ENCODE peak calls at places on chromosomes 3 and 15, in nine cellular contexts. C, T, Q, J, W, B, F, H and P are unnamed samples.

GRCh38 chr3:26590919-26591318 is 31.7 kb upstream of the LRRC3B start:
- DNase-seq in C (no peak), T (no peak), Q (no peak), J (no peak), W (no peak), B (no peak), F (no peak), H (no peak), P (no peak)

GRCh38 chr3:170357920-170358854 is 672 bp downstream of the SKIL start:
- DNase-seq in C (peak; percentile 20), T (peak; percentile 26), Q (peak; percentile 44), J (no peak), W (peak; percentile 81), B (peak; percentile 64), F (peak; percentile 19), H (peak; percentile 94), P (peak; percentile 50)

GRCh38 chr3:184970186-184970585 is 158.2 kb downstream of the VPS8 start:
- DNase-seq in C (no peak), T (no peak), Q (no peak), J (no peak), W (no peak), B (no peak), F (no peak), H (no peak), P (no peak)

GRCh38 chr3:195762611-195763247 is 42.0 kb downstream of the MUC20 start:
- DNase-seq in C (no peak), T (no peak), Q (no peak), J (no peak), W (no peak), B (no peak), F (no peak), H (peak; percentile 46), P (peak; percentile 16)

GRCh38 chr3:8204846-8205624 is 296.6 kb upstream of the LMCD1 start:
- DNase-seq in C (no peak), T (no peak), Q (no peak), J (peak; percentile 11), W (no peak), B (peak; percentile 3), F (no peak), H (no peak), P (no peak)

GRCh38 chr3:196287066-196287404 is 491 bp downstream of the PCYT1A start:
- DNase-seq in C (no peak), T (no peak), Q (no peak), J (no peak), W (peak; percentile 40), B (peak; percentile 30), F (no peak), H (peak; percentile 69), P (peak; percentile 20)

GRCh38 chr3:72035606-72036005 is 250.7 kb upstream of the PROK2 start:
- DNase-seq in C (no peak), T (no peak), Q (no peak), J (no peak), W (no peak), B (no peak), F (no peak), H (no peak), P (no peak)

GRCh38 chr3:110362756-110363155 is 708.9 kb upstream of the NECTIN3 start:
- DNase-seq in C (no peak), T (no peak), Q (no peak), J (peak; percentile 18), W (no peak), B (no peak), F (no peak), H (no peak), P (no peak)

GRCh38 chr3:44076221-44076829 is 165.4 kb upstream of the TOPAZ1 start:
- DNase-seq in C (no peak), T (no peak), Q (no peak), J (no peak), W (peak; percentile 12), B (no peak), F (no peak), H (no peak), P (no peak)

GRCh38 chr3:114554716-114555115 is 260.9 kb downstream of the TIGIT start:
- DNase-seq in C (no peak), T (no peak), Q (no peak), J (no peak), W (no peak), B (no peak), F (no peak), H (no peak), P (no peak)

GRCh38 chr3:15207836-15208504 is 1.9 kb downstream of the CAPN7 start:
- DNase-seq in C (no peak), T (no peak), Q (no peak), J (no peak), W (peak; percentile 7), B (no peak), F (no peak), H (no peak), P (no peak)

GRCh38 chr15:41512512-41513281 is 930 bp downstream of the LTK start:
- DNase-seq in C (no peak), T (no peak), Q (no peak), J (no peak), W (peak; percentile 11), B (no peak), F (no peak), H (no peak), P (no peak)

GRCh38 chr3:33746412-33747116 is 28.5 kb upstream of the CLASP2 start:
- DNase-seq in C (no peak), T (no peak), Q (no peak), J (no peak), W (no peak), B (no peak), F (no peak), H (no peak), P (no peak)

GRCh38 chr15:34582461-34583357 is 742 bp downstream of the GOLGA8B start:
- DNase-seq in C (peak; percentile 18), T (no peak), Q (no peak), J (no peak), W (peak; percentile 45), B (peak; percentile 46), F (no peak), H (peak; percentile 80), P (peak; percentile 38)

GRCh38 chr3:144109944-144110343 is 138.3 kb downstream of the DIPK2A start:
- DNase-seq in C (no peak), T (no peak), Q (no peak), J (no peak), W (peak; percentile 44), B (no peak), F (no peak), H (no peak), P (no peak)

GRCh38 chr15:63480441-63480821 is 24.0 kb upstream of the USP3 start:
- DNase-seq in C (no peak), T (no peak), Q (no peak), J (no peak), W (no peak), B (no peak), F (no peak), H (peak; percentile 7), P (no peak)

GRCh38 chr3:187773963-187774789 is 28.9 kb upstream of the BCL6 start:
- DNase-seq in C (no peak), T (no peak), Q (no peak), J (no peak), W (no peak), B (no peak), F (no peak), H (no peak), P (no peak)

GRCh38 chr15:96232335-96232734 is 98.2 kb upstream of the NR2F2 start:
- DNase-seq in C (no peak), T (no peak), Q (no peak), J (no peak), W (no peak), B (no peak), F (no peak), H (no peak), P (no peak)

GRCh38 chr3:152256829-152257228 is 11.9 kb upstream of the MBNL1 start:
- DNase-seq in C (no peak), T (no peak), Q (no peak), J (no peak), W (no peak), B (no peak), F (no peak), H (no peak), P (no peak)